ENCODE peak calls at places on chromosomes 5 and 9, in six cellular contexts. One of them, this sample, is unnamed.

GRCh38 chr5:178114325-178115135 is 1.2 kb downstream of the N4BP3 start:
- DNase-seq in mesendoderm: peak
- DNase-seq in endothelial cell of umbilical vein: no peak
- DNase-seq in psoas muscle: no peak
- DNase-seq in pancreas: no peak
- DNase-seq in upper lobe of left lung: peak
- DNase-seq in this sample: no peak

GRCh38 chr9:91253488-91253887 is 108.2 kb downstream of the AUH start:
- DNase-seq in psoas muscle: no peak
- DNase-seq in pancreas: no peak
- DNase-seq in endothelial cell of umbilical vein: no peak
- DNase-seq in upper lobe of left lung: no peak
- DNase-seq in mesendoderm: peak
- DNase-seq in this sample: peak

GRCh38 chr5:40447438-40447837 is 232.3 kb upstream of the PTGER4 start:
- DNase-seq in pancreas: no peak
- DNase-seq in psoas muscle: no peak
- DNase-seq in endothelial cell of umbilical vein: no peak
- DNase-seq in upper lobe of left lung: no peak
- DNase-seq in mesendoderm: no peak
- DNase-seq in this sample: no peak

GRCh38 chr9:71036501-71036900 is 84.9 kb downstream of the TRPM3 start:
- DNase-seq in upper lobe of left lung: no peak
- DNase-seq in endothelial cell of umbilical vein: peak
- DNase-seq in pancreas: peak
- DNase-seq in psoas muscle: no peak
- DNase-seq in mesendoderm: no peak
- DNase-seq in this sample: no peak

GRCh38 chr5:101370240-101370639 is 467.2 kb upstream of the ST8SIA4 start:
- DNase-seq in pancreas: no peak
- DNase-seq in endothelial cell of umbilical vein: no peak
- DNase-seq in mesendoderm: no peak
- DNase-seq in psoas muscle: no peak
- DNase-seq in upper lobe of left lung: no peak
- DNase-seq in this sample: no peak

GRCh38 chr9:120358877-120359276 is 221.1 kb downstream of the CDK5RAP2 start:
- DNase-seq in endothelial cell of umbilical vein: no peak
- DNase-seq in upper lobe of left lung: no peak
- DNase-seq in pancreas: no peak
- DNase-seq in mesendoderm: peak
- DNase-seq in psoas muscle: no peak
- DNase-seq in this sample: no peak

GRCh38 chr9:38060688-38061087 is 8.3 kb downstream of the SHB start:
- DNase-seq in mesendoderm: no peak
- DNase-seq in endothelial cell of umbilical vein: no peak
- DNase-seq in pancreas: no peak
- DNase-seq in psoas muscle: no peak
- DNase-seq in upper lobe of left lung: no peak
- DNase-seq in this sample: no peak

GRCh38 chr9:98541684-98542230 is 167.0 kb downstream of the GABBR2 start:
- DNase-seq in upper lobe of left lung: no peak
- DNase-seq in endothelial cell of umbilical vein: no peak
- DNase-seq in psoas muscle: no peak
- DNase-seq in mesendoderm: no peak
- DNase-seq in pancreas: no peak
- DNase-seq in this sample: no peak

GRCh38 chr9:93573204-93573828 is 3.1 kb upstream of the PHF2 start:
- DNase-seq in mesendoderm: no peak
- DNase-seq in endothelial cell of umbilical vein: no peak
- DNase-seq in psoas muscle: no peak
- DNase-seq in upper lobe of left lung: no peak
- DNase-seq in pancreas: no peak
- DNase-seq in this sample: no peak

GRCh38 chr9:135230386-135230765 is 142.9 kb downstream of the OLFM1 start:
- DNase-seq in mesendoderm: no peak
- DNase-seq in upper lobe of left lung: no peak
- DNase-seq in pancreas: no peak
- DNase-seq in endothelial cell of umbilical vein: no peak
- DNase-seq in psoas muscle: peak
- DNase-seq in this sample: no peak

GRCh38 chr9:135982499-135983264 is 21.5 kb upstream of the UBAC1 start:
- DNase-seq in psoas muscle: no peak
- DNase-seq in endothelial cell of umbilical vein: no peak
- DNase-seq in pancreas: no peak
- DNase-seq in mesendoderm: no peak
- DNase-seq in upper lobe of left lung: no peak
- DNase-seq in this sample: no peak

GRCh38 chr9:84940294-84940693 is 270.8 kb downstream of the NTRK2 start:
- DNase-seq in endothelial cell of umbilical vein: no peak
- DNase-seq in upper lobe of left lung: no peak
- DNase-seq in mesendoderm: no peak
- DNase-seq in pancreas: no peak
- DNase-seq in psoas muscle: no peak
- DNase-seq in this sample: no peak

GRCh38 chr5:142904421-142904820 is 134.2 kb downstream of the ARHGAP26 start:
- DNase-seq in psoas muscle: no peak
- DNase-seq in pancreas: no peak
- DNase-seq in mesendoderm: peak
- DNase-seq in upper lobe of left lung: no peak
- DNase-seq in endothelial cell of umbilical vein: no peak
- DNase-seq in this sample: no peak

GRCh38 chr5:173807150-173807784 is 80.9 kb upstream of the CPEB4 start:
- DNase-seq in upper lobe of left lung: no peak
- DNase-seq in pancreas: no peak
- DNase-seq in mesendoderm: no peak
- DNase-seq in endothelial cell of umbilical vein: no peak
- DNase-seq in psoas muscle: no peak
- DNase-seq in this sample: no peak

GRCh38 chr9:112120471-112120925 is 54.6 kb downstream of the SUSD1 start:
- DNase-seq in pancreas: no peak
- DNase-seq in endothelial cell of umbilical vein: no peak
- DNase-seq in psoas muscle: no peak
- DNase-seq in upper lobe of left lung: no peak
- DNase-seq in mesendoderm: peak
- DNase-seq in this sample: no peak

GRCh38 chr9:137506702-137507171 is 43.5 kb downstream of the PNPLA7 start:
- DNase-seq in mesendoderm: no peak
- DNase-seq in pancreas: no peak
- DNase-seq in upper lobe of left lung: no peak
- DNase-seq in endothelial cell of umbilical vein: no peak
- DNase-seq in psoas muscle: peak
- DNase-seq in this sample: no peak

GRCh38 chr9:21504894-21505293 is 22.8 kb upstream of the IFNE start:
- DNase-seq in pancreas: no peak
- DNase-seq in endothelial cell of umbilical vein: no peak
- DNase-seq in mesendoderm: peak
- DNase-seq in upper lobe of left lung: no peak
- DNase-seq in psoas muscle: no peak
- DNase-seq in this sample: no peak

GRCh38 chr9:132478353-132478752 is 68.3 kb downstream of the CFAP77 start:
- DNase-seq in mesendoderm: no peak
- DNase-seq in upper lobe of left lung: no peak
- DNase-seq in endothelial cell of umbilical vein: no peak
- DNase-seq in psoas muscle: no peak
- DNase-seq in pancreas: no peak
- DNase-seq in this sample: no peak

GRCh38 chr5:128669803-128670202 is 131.8 kb upstream of the FBN2 start:
- DNase-seq in endothelial cell of umbilical vein: no peak
- DNase-seq in mesendoderm: no peak
- DNase-seq in pancreas: no peak
- DNase-seq in psoas muscle: no peak
- DNase-seq in upper lobe of left lung: no peak
- DNase-seq in this sample: no peak

GRCh38 chr5:139275536-139276297 is 17.8 kb upstream of the MATR3 start:
- DNase-seq in endothelial cell of umbilical vein: no peak
- DNase-seq in pancreas: no peak
- DNase-seq in psoas muscle: no peak
- DNase-seq in mesendoderm: no peak
- DNase-seq in upper lobe of left lung: no peak
- DNase-seq in this sample: no peak

GRCh38 chr9:114662081-114662989 is 4.7 kb upstream of the TEX53 start:
- DNase-seq in endothelial cell of umbilical vein: peak
- DNase-seq in psoas muscle: no peak
- DNase-seq in upper lobe of left lung: no peak
- DNase-seq in mesendoderm: peak
- DNase-seq in pancreas: peak
- DNase-seq in this sample: no peak

GRCh38 chr9:123637940-123638634 is 282.1 kb downstream of the CRB2 start:
- DNase-seq in mesendoderm: peak
- DNase-seq in pancreas: no peak
- DNase-seq in psoas muscle: no peak
- DNase-seq in upper lobe of left lung: no peak
- DNase-seq in endothelial cell of umbilical vein: peak
- DNase-seq in this sample: no peak

DNA sequence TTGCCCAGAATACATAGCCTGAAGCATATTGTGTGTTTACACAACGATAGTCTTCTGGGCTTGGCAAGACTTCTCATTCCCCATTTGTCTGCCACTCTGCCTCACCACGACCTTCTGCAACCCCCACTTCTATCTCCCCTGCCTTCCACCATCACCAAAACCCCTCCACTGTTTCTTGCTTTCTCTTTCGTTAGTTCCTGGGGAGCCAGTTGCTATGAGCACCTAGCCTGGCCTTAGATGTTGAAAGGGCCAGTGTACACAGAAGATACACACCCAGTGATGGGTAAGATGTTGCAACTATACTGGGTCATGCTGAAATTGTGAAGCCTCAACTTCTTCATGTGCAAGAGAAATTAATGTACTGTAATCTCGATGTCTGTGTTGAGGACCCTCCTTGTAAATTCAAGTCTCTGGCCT is 961 bp upstream of the RNF145 start:
- DNase-seq in mesendoderm: peak
- DNase-seq in pancreas: peak
- DNase-seq in upper lobe of left lung: no peak
- DNase-seq in endothelial cell of umbilical vein: no peak
- DNase-seq in psoas muscle: no peak
- DNase-seq in this sample: no peak
- H3K4me3 ChIP-seq in mesendoderm: no peak
- H3K4me3 ChIP-seq in pancreas: no peak
- H3K4me3 ChIP-seq in upper lobe of left lung: peak
- H3K4me3 ChIP-seq in endothelial cell of umbilical vein: no peak
- H3K4me3 ChIP-seq in psoas muscle: peak
- H3K4me3 ChIP-seq in this sample: peak

GRCh38 chr9:110156416-110156815 is 51.5 kb downstream of the C9orf152 start:
- DNase-seq in upper lobe of left lung: no peak
- DNase-seq in endothelial cell of umbilical vein: no peak
- DNase-seq in pancreas: no peak
- DNase-seq in mesendoderm: no peak
- DNase-seq in psoas muscle: no peak
- DNase-seq in this sample: no peak
- H3K4me3 ChIP-seq in upper lobe of left lung: no peak
- H3K4me3 ChIP-seq in endothelial cell of umbilical vein: no peak
- H3K4me3 ChIP-seq in pancreas: no peak
- H3K4me3 ChIP-seq in mesendoderm: no peak
- H3K4me3 ChIP-seq in psoas muscle: no peak
- H3K4me3 ChIP-seq in this sample: no peak

DNA sequence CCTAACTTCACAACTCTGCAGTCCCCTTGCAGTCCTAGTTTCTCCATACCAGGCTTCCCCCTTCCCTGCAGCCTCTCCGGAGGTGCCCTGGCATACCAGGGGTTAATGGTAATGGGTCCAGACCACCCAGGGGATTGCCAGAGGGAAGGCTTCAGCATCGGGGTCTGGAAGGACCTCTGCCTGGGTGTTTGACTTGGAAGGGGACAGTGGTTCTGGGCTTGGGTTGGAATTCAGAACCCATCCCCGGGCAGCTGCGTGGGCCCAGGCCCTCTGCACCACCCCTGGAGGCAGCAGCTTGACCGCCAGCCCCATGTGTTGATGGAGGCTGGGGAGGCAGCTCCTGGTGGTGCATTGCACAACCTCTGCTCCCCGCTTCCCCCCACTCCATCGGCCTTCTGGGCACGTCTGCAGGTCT is 1.3 kb downstream of the NCS1 start:
- DNase-seq in endothelial cell of umbilical vein: no peak
- DNase-seq in psoas muscle: no peak
- DNase-seq in mesendoderm: no peak
- DNase-seq in upper lobe of left lung: no peak
- DNase-seq in pancreas: no peak
- DNase-seq in this sample: no peak
- H3K4me3 ChIP-seq in endothelial cell of umbilical vein: peak
- H3K4me3 ChIP-seq in psoas muscle: peak
- H3K4me3 ChIP-seq in mesendoderm: peak
- H3K4me3 ChIP-seq in upper lobe of left lung: peak
- H3K4me3 ChIP-seq in pancreas: peak
- H3K4me3 ChIP-seq in this sample: peak

GRCh38 chr9:87500491-87500890 is 2.8 kb downstream of the DAPK1 start:
- DNase-seq in psoas muscle: no peak
- DNase-seq in endothelial cell of umbilical vein: peak
- DNase-seq in pancreas: no peak
- DNase-seq in mesendoderm: no peak
- DNase-seq in upper lobe of left lung: no peak
- DNase-seq in this sample: no peak

GRCh38 chr9:87502446-87503232 is 5.0 kb downstream of the DAPK1 start:
- DNase-seq in endothelial cell of umbilical vein: no peak
- DNase-seq in psoas muscle: no peak
- DNase-seq in pancreas: peak
- DNase-seq in mesendoderm: no peak
- DNase-seq in upper lobe of left lung: no peak
- DNase-seq in this sample: no peak

GRCh38 chr9:87499455-87500015 is 1.9 kb downstream of the DAPK1 start:
- DNase-seq in pancreas: no peak
- DNase-seq in upper lobe of left lung: no peak
- DNase-seq in mesendoderm: no peak
- DNase-seq in endothelial cell of umbilical vein: peak
- DNase-seq in psoas muscle: no peak
- DNase-seq in this sample: no peak

GRCh38 chr9:87501806-87502205 is 4.1 kb downstream of the DAPK1 start:
- DNase-seq in mesendoderm: no peak
- DNase-seq in endothelial cell of umbilical vein: no peak
- DNase-seq in psoas muscle: no peak
- DNase-seq in upper lobe of left lung: no peak
- DNase-seq in pancreas: no peak
- DNase-seq in this sample: no peak

DNA sequence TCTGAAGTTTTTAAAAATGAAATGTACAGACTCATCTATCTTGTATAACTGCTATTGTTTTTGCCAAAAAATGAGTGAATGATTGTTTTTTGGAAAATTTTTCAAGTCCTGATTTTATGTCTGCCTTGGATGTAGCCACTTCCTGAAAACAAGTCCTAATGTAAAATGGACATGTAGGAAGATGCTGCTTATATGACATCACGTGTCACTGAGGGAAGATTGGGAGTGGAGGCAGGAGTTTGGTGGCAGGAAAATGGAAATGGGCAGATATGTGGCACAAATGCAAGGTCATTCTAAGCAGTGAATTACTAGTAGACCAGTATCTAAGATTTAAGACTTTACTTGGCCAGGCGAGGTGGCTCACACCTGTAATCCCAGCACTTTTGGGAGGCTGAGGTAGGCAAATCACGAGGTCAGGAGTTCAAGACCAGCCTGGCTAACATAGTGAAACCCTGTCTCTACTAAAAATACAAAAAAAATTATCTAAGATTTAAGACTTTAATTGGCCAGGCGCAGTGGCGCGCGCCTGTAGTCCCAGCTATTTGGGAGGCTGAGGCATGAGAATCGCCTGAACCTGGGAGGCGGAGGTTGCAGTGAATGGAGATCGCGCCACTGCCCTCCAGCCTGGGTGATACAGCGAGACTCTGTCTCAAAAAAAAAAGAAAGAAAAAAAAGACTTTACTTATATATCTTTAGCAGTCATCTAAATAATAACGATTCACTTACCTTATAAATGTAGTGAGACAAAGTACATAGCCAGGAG is 3.4 kb downstream of the DAPK1 start:
- DNase-seq in endothelial cell of umbilical vein: no peak
- DNase-seq in psoas muscle: no peak
- DNase-seq in mesendoderm: no peak
- DNase-seq in upper lobe of left lung: no peak
- DNase-seq in pancreas: no peak
- DNase-seq in this sample: no peak
- H3K4me3 ChIP-seq in endothelial cell of umbilical vein: no peak
- H3K4me3 ChIP-seq in psoas muscle: no peak
- H3K4me3 ChIP-seq in mesendoderm: no peak
- H3K4me3 ChIP-seq in upper lobe of left lung: no peak
- H3K4me3 ChIP-seq in pancreas: no peak
- H3K4me3 ChIP-seq in this sample: no peak